ENCODE peak calls at places on chromosomes 13 and 19, in nine cellular contexts. One of them, this sample, is unnamed.

GRCh38 chr13:99614465-99614885 is 113.2 kb downstream of the TM9SF2 start:
- DNase-seq in psoas muscle: no peak
- DNase-seq in thyroid gland: no peak
- DNase-seq in activated CD4-positive, alpha-beta T cell treated with anti-CD3 and anti-CD28 coated beads, Interleukin-2, amount 50 U/mL, for 4 hours: peak; percentile 17
- DNase-seq in body of pancreas: peak; percentile 62
- DNase-seq in GM18507: no peak
- DNase-seq in cortex of kidney: no peak
- DNase-seq in NCI-H1694 treated with DMSO at 0.1 percent for 48 hours: no peak
- DNase-seq in dermis blood vessel endothelial cell: peak; percentile 71
- DNase-seq in this sample: no peak

GRCh38 chr13:94711561-94712286 is 621 bp downstream of the SOX21 start:
- DNase-seq in psoas muscle: no peak
- DNase-seq in thyroid gland: peak; percentile 10
- DNase-seq in activated CD4-positive, alpha-beta T cell treated with anti-CD3 and anti-CD28 coated beads, Interleukin-2, amount 50 U/mL, for 4 hours: no peak
- DNase-seq in body of pancreas: no peak
- DNase-seq in GM18507: no peak
- DNase-seq in cortex of kidney: no peak
- DNase-seq in NCI-H1694 treated with DMSO at 0.1 percent for 48 hours: no peak
- DNase-seq in dermis blood vessel endothelial cell: peak; percentile 49
- DNase-seq in this sample: no peak

GRCh38 chr13:29844441-29844840 is 6.0 kb downstream of the UBL3 start:
- DNase-seq in psoas muscle: no peak
- DNase-seq in thyroid gland: no peak
- DNase-seq in activated CD4-positive, alpha-beta T cell treated with anti-CD3 and anti-CD28 coated beads, Interleukin-2, amount 50 U/mL, for 4 hours: no peak
- DNase-seq in body of pancreas: no peak
- DNase-seq in GM18507: no peak
- DNase-seq in cortex of kidney: no peak
- DNase-seq in NCI-H1694 treated with DMSO at 0.1 percent for 48 hours: no peak
- DNase-seq in dermis blood vessel endothelial cell: no peak
- DNase-seq in this sample: no peak

GRCh38 chr13:33123066-33123940 is 107.1 kb downstream of the KL start:
- DNase-seq in psoas muscle: peak; percentile 62
- DNase-seq in thyroid gland: peak; percentile 72
- DNase-seq in activated CD4-positive, alpha-beta T cell treated with anti-CD3 and anti-CD28 coated beads, Interleukin-2, amount 50 U/mL, for 4 hours: no peak
- DNase-seq in body of pancreas: no peak
- DNase-seq in GM18507: no peak
- DNase-seq in cortex of kidney: no peak
- DNase-seq in NCI-H1694 treated with DMSO at 0.1 percent for 48 hours: no peak
- DNase-seq in dermis blood vessel endothelial cell: peak; percentile 42
- DNase-seq in this sample: no peak

GRCh38 chr13:41691276-41691675 is 233.9 kb downstream of the RGCC start:
- DNase-seq in psoas muscle: no peak
- DNase-seq in thyroid gland: no peak
- DNase-seq in activated CD4-positive, alpha-beta T cell treated with anti-CD3 and anti-CD28 coated beads, Interleukin-2, amount 50 U/mL, for 4 hours: no peak
- DNase-seq in body of pancreas: no peak
- DNase-seq in GM18507: no peak
- DNase-seq in cortex of kidney: no peak
- DNase-seq in NCI-H1694 treated with DMSO at 0.1 percent for 48 hours: no peak
- DNase-seq in dermis blood vessel endothelial cell: no peak
- DNase-seq in this sample: no peak

GRCh38 chr13:107203146-107203847 is 635.4 kb upstream of the ARGLU1 start:
- DNase-seq in psoas muscle: no peak
- DNase-seq in thyroid gland: no peak
- DNase-seq in activated CD4-positive, alpha-beta T cell treated with anti-CD3 and anti-CD28 coated beads, Interleukin-2, amount 50 U/mL, for 4 hours: no peak
- DNase-seq in body of pancreas: no peak
- DNase-seq in GM18507: no peak
- DNase-seq in cortex of kidney: no peak
- DNase-seq in NCI-H1694 treated with DMSO at 0.1 percent for 48 hours: no peak
- DNase-seq in dermis blood vessel endothelial cell: peak; percentile 95
- DNase-seq in this sample: no peak

GRCh38 chr13:23725922-23726321 is 155.7 kb downstream of the TNFRSF19 start:
- DNase-seq in psoas muscle: no peak
- DNase-seq in thyroid gland: no peak
- DNase-seq in activated CD4-positive, alpha-beta T cell treated with anti-CD3 and anti-CD28 coated beads, Interleukin-2, amount 50 U/mL, for 4 hours: no peak
- DNase-seq in body of pancreas: no peak
- DNase-seq in GM18507: no peak
- DNase-seq in cortex of kidney: no peak
- DNase-seq in NCI-H1694 treated with DMSO at 0.1 percent for 48 hours: no peak
- DNase-seq in dermis blood vessel endothelial cell: no peak
- DNase-seq in this sample: no peak

GRCh38 chr19:42105358-42105757 is 26.9 kb downstream of the POU2F2 start:
- DNase-seq in psoas muscle: no peak
- DNase-seq in thyroid gland: no peak
- DNase-seq in activated CD4-positive, alpha-beta T cell treated with anti-CD3 and anti-CD28 coated beads, Interleukin-2, amount 50 U/mL, for 4 hours: no peak
- DNase-seq in body of pancreas: no peak
- DNase-seq in GM18507: no peak
- DNase-seq in cortex of kidney: no peak
- DNase-seq in NCI-H1694 treated with DMSO at 0.1 percent for 48 hours: no peak
- DNase-seq in dermis blood vessel endothelial cell: no peak
- DNase-seq in this sample: no peak

GRCh38 chr13:30718661-30719520 is 16.5 kb upstream of the ALOX5AP start:
- DNase-seq in psoas muscle: no peak
- DNase-seq in thyroid gland: no peak
- DNase-seq in activated CD4-positive, alpha-beta T cell treated with anti-CD3 and anti-CD28 coated beads, Interleukin-2, amount 50 U/mL, for 4 hours: no peak
- DNase-seq in body of pancreas: no peak
- DNase-seq in GM18507: no peak
- DNase-seq in cortex of kidney: no peak
- DNase-seq in NCI-H1694 treated with DMSO at 0.1 percent for 48 hours: no peak
- DNase-seq in dermis blood vessel endothelial cell: no peak
- DNase-seq in this sample: no peak

GRCh38 chr19:55173717-55174409 is 6.2 kb downstream of the SYT5 start:
- DNase-seq in psoas muscle: no peak
- DNase-seq in thyroid gland: no peak
- DNase-seq in activated CD4-positive, alpha-beta T cell treated with anti-CD3 and anti-CD28 coated beads, Interleukin-2, amount 50 U/mL, for 4 hours: no peak
- DNase-seq in body of pancreas: peak; percentile 50
- DNase-seq in GM18507: no peak
- DNase-seq in cortex of kidney: no peak
- DNase-seq in NCI-H1694 treated with DMSO at 0.1 percent for 48 hours: peak; percentile 56
- DNase-seq in dermis blood vessel endothelial cell: peak; percentile 64
- DNase-seq in this sample: no peak

GRCh38 chr19:31066385-31066784 is 282.9 kb downstream of the TSHZ3 start:
- DNase-seq in psoas muscle: no peak
- DNase-seq in thyroid gland: peak; percentile 32
- DNase-seq in activated CD4-positive, alpha-beta T cell treated with anti-CD3 and anti-CD28 coated beads, Interleukin-2, amount 50 U/mL, for 4 hours: no peak
- DNase-seq in body of pancreas: no peak
- DNase-seq in GM18507: no peak
- DNase-seq in cortex of kidney: no peak
- DNase-seq in NCI-H1694 treated with DMSO at 0.1 percent for 48 hours: no peak
- DNase-seq in dermis blood vessel endothelial cell: no peak
- DNase-seq in this sample: no peak

GRCh38 chr13:51846756-51847155 is 1.8 kb upstream of the TMEM272 start:
- DNase-seq in psoas muscle: no peak
- DNase-seq in thyroid gland: no peak
- DNase-seq in activated CD4-positive, alpha-beta T cell treated with anti-CD3 and anti-CD28 coated beads, Interleukin-2, amount 50 U/mL, for 4 hours: no peak
- DNase-seq in body of pancreas: no peak
- DNase-seq in GM18507: no peak
- DNase-seq in cortex of kidney: no peak
- DNase-seq in NCI-H1694 treated with DMSO at 0.1 percent for 48 hours: no peak
- DNase-seq in dermis blood vessel endothelial cell: no peak
- DNase-seq in this sample: no peak

GRCh38 chr19:15124572-15125231 is 17.5 kb downstream of the SYDE1 start:
- DNase-seq in psoas muscle: peak; percentile 61
- DNase-seq in thyroid gland: peak; percentile 12
- DNase-seq in activated CD4-positive, alpha-beta T cell treated with anti-CD3 and anti-CD28 coated beads, Interleukin-2, amount 50 U/mL, for 4 hours: no peak
- DNase-seq in body of pancreas: peak; percentile 38
- DNase-seq in GM18507: no peak
- DNase-seq in cortex of kidney: no peak
- DNase-seq in NCI-H1694 treated with DMSO at 0.1 percent for 48 hours: no peak
- DNase-seq in dermis blood vessel endothelial cell: peak; percentile 29
- DNase-seq in this sample: no peak

GRCh38 chr19:2235026-2235395 is 1.1 kb downstream of the PLEKHJ1 start:
- DNase-seq in psoas muscle: no peak
- DNase-seq in thyroid gland: no peak
- DNase-seq in activated CD4-positive, alpha-beta T cell treated with anti-CD3 and anti-CD28 coated beads, Interleukin-2, amount 50 U/mL, for 4 hours: no peak
- DNase-seq in body of pancreas: no peak
- DNase-seq in GM18507: no peak
- DNase-seq in cortex of kidney: no peak
- DNase-seq in NCI-H1694 treated with DMSO at 0.1 percent for 48 hours: no peak
- DNase-seq in dermis blood vessel endothelial cell: no peak
- DNase-seq in this sample: no peak

GRCh38 chr13:46721054-46721453 is 75.9 kb downstream of the ESD start:
- DNase-seq in psoas muscle: no peak
- DNase-seq in thyroid gland: peak; percentile 58
- DNase-seq in activated CD4-positive, alpha-beta T cell treated with anti-CD3 and anti-CD28 coated beads, Interleukin-2, amount 50 U/mL, for 4 hours: peak; percentile 28
- DNase-seq in body of pancreas: peak; percentile 47
- DNase-seq in GM18507: no peak
- DNase-seq in cortex of kidney: no peak
- DNase-seq in NCI-H1694 treated with DMSO at 0.1 percent for 48 hours: peak; percentile 21
- DNase-seq in dermis blood vessel endothelial cell: peak; percentile 81
- DNase-seq in this sample: peak; percentile 32

GRCh38 chr13:31045621-31046081 is 113.2 kb downstream of the TEX26 start:
- DNase-seq in psoas muscle: peak; percentile 54
- DNase-seq in thyroid gland: peak; percentile 57
- DNase-seq in activated CD4-positive, alpha-beta T cell treated with anti-CD3 and anti-CD28 coated beads, Interleukin-2, amount 50 U/mL, for 4 hours: peak; percentile 85
- DNase-seq in body of pancreas: peak; percentile 21
- DNase-seq in GM18507: no peak
- DNase-seq in cortex of kidney: no peak
- DNase-seq in NCI-H1694 treated with DMSO at 0.1 percent for 48 hours: no peak
- DNase-seq in dermis blood vessel endothelial cell: peak; percentile 96
- DNase-seq in this sample: peak; percentile 46

GRCh38 chr19:49056101-49056901 is 1.2 kb downstream of the CGB7 start:
- DNase-seq in psoas muscle: peak; percentile 77
- DNase-seq in thyroid gland: peak; percentile 46
- DNase-seq in activated CD4-positive, alpha-beta T cell treated with anti-CD3 and anti-CD28 coated beads, Interleukin-2, amount 50 U/mL, for 4 hours: peak; percentile 29
- DNase-seq in body of pancreas: peak; percentile 54
- DNase-seq in GM18507: peak; percentile 49
- DNase-seq in cortex of kidney: no peak
- DNase-seq in NCI-H1694 treated with DMSO at 0.1 percent for 48 hours: no peak
- DNase-seq in dermis blood vessel endothelial cell: peak; percentile 55
- DNase-seq in this sample: peak; percentile 21

GRCh38 chr13:112255550-112256120 is 120.5 kb upstream of the SPACA7 start:
- DNase-seq in psoas muscle: peak; percentile 26
- DNase-seq in thyroid gland: no peak
- DNase-seq in activated CD4-positive, alpha-beta T cell treated with anti-CD3 and anti-CD28 coated beads, Interleukin-2, amount 50 U/mL, for 4 hours: no peak
- DNase-seq in body of pancreas: no peak
- DNase-seq in GM18507: no peak
- DNase-seq in cortex of kidney: no peak
- DNase-seq in NCI-H1694 treated with DMSO at 0.1 percent for 48 hours: no peak
- DNase-seq in dermis blood vessel endothelial cell: no peak
- DNase-seq in this sample: no peak

GRCh38 chr19:6613711-6614110 is 22.8 kb upstream of the CD70 start:
- DNase-seq in psoas muscle: no peak
- DNase-seq in thyroid gland: no peak
- DNase-seq in activated CD4-positive, alpha-beta T cell treated with anti-CD3 and anti-CD28 coated beads, Interleukin-2, amount 50 U/mL, for 4 hours: no peak
- DNase-seq in body of pancreas: no peak
- DNase-seq in GM18507: no peak
- DNase-seq in cortex of kidney: no peak
- DNase-seq in NCI-H1694 treated with DMSO at 0.1 percent for 48 hours: no peak
- DNase-seq in dermis blood vessel endothelial cell: peak; percentile 61
- DNase-seq in this sample: no peak

GRCh38 chr13:45321230-45321629 is 19.8 kb downstream of the TPT1 start:
- DNase-seq in psoas muscle: no peak
- DNase-seq in thyroid gland: no peak
- DNase-seq in activated CD4-positive, alpha-beta T cell treated with anti-CD3 and anti-CD28 coated beads, Interleukin-2, amount 50 U/mL, for 4 hours: no peak
- DNase-seq in body of pancreas: no peak
- DNase-seq in GM18507: no peak
- DNase-seq in cortex of kidney: no peak
- DNase-seq in NCI-H1694 treated with DMSO at 0.1 percent for 48 hours: no peak
- DNase-seq in dermis blood vessel endothelial cell: no peak
- DNase-seq in this sample: no peak

GRCh38 chr13:39916330-39916729 is 260.9 kb downstream of the COG6 start:
- DNase-seq in psoas muscle: no peak
- DNase-seq in thyroid gland: no peak
- DNase-seq in activated CD4-positive, alpha-beta T cell treated with anti-CD3 and anti-CD28 coated beads, Interleukin-2, amount 50 U/mL, for 4 hours: no peak
- DNase-seq in body of pancreas: no peak
- DNase-seq in GM18507: no peak
- DNase-seq in cortex of kidney: no peak
- DNase-seq in NCI-H1694 treated with DMSO at 0.1 percent for 48 hours: no peak
- DNase-seq in dermis blood vessel endothelial cell: no peak
- DNase-seq in this sample: no peak

GRCh38 chr19:6528544-6529121 is 2.2 kb upstream of the TNFSF9 start:
- DNase-seq in psoas muscle: peak; percentile 81
- DNase-seq in thyroid gland: no peak
- DNase-seq in activated CD4-positive, alpha-beta T cell treated with anti-CD3 and anti-CD28 coated beads, Interleukin-2, amount 50 U/mL, for 4 hours: no peak
- DNase-seq in body of pancreas: no peak
- DNase-seq in GM18507: no peak
- DNase-seq in cortex of kidney: no peak
- DNase-seq in NCI-H1694 treated with DMSO at 0.1 percent for 48 hours: no peak
- DNase-seq in dermis blood vessel endothelial cell: peak; percentile 44
- DNase-seq in this sample: no peak

GRCh38 chr13:97004096-97004876 is 10.0 kb upstream of the OXGR1 start:
- DNase-seq in psoas muscle: no peak
- DNase-seq in thyroid gland: no peak
- DNase-seq in activated CD4-positive, alpha-beta T cell treated with anti-CD3 and anti-CD28 coated beads, Interleukin-2, amount 50 U/mL, for 4 hours: no peak
- DNase-seq in body of pancreas: no peak
- DNase-seq in GM18507: no peak
- DNase-seq in cortex of kidney: no peak
- DNase-seq in NCI-H1694 treated with DMSO at 0.1 percent for 48 hours: no peak
- DNase-seq in dermis blood vessel endothelial cell: no peak
- DNase-seq in this sample: no peak

GRCh38 chr19:48719263-48720171 is at the start of gene MAMSTR:
- DNase-seq in psoas muscle: peak; percentile 77
- DNase-seq in thyroid gland: no peak
- DNase-seq in activated CD4-positive, alpha-beta T cell treated with anti-CD3 and anti-CD28 coated beads, Interleukin-2, amount 50 U/mL, for 4 hours: no peak
- DNase-seq in body of pancreas: no peak
- DNase-seq in GM18507: no peak
- DNase-seq in cortex of kidney: no peak
- DNase-seq in NCI-H1694 treated with DMSO at 0.1 percent for 48 hours: no peak
- DNase-seq in dermis blood vessel endothelial cell: no peak
- DNase-seq in this sample: no peak

GRCh38 chr13:108086678-108087077 is 128.7 kb downstream of the LIG4 start:
- DNase-seq in psoas muscle: no peak
- DNase-seq in thyroid gland: no peak
- DNase-seq in activated CD4-positive, alpha-beta T cell treated with anti-CD3 and anti-CD28 coated beads, Interleukin-2, amount 50 U/mL, for 4 hours: no peak
- DNase-seq in body of pancreas: peak; percentile 13
- DNase-seq in GM18507: no peak
- DNase-seq in cortex of kidney: no peak
- DNase-seq in NCI-H1694 treated with DMSO at 0.1 percent for 48 hours: no peak
- DNase-seq in dermis blood vessel endothelial cell: peak; percentile 2
- DNase-seq in this sample: no peak

GRCh38 chr13:73073050-73073449 is 14.2 kb downstream of the KLF5 start:
- DNase-seq in psoas muscle: no peak
- DNase-seq in thyroid gland: no peak
- DNase-seq in activated CD4-positive, alpha-beta T cell treated with anti-CD3 and anti-CD28 coated beads, Interleukin-2, amount 50 U/mL, for 4 hours: no peak
- DNase-seq in body of pancreas: no peak
- DNase-seq in GM18507: no peak
- DNase-seq in cortex of kidney: no peak
- DNase-seq in NCI-H1694 treated with DMSO at 0.1 percent for 48 hours: no peak
- DNase-seq in dermis blood vessel endothelial cell: no peak
- DNase-seq in this sample: no peak

This sample was measured in effector CD4-positive, alpha-beta T cell.